ENCODE peak calls at places on chromosomes 5 and 9, in six cellular contexts. M is fibroblast of lung, V is PC-9, A is GM12878, B is mammary epithelial cell, Y is MM.1S. W is an unnamed sample.

GRCh38 chr9:123997665-123998277 is 13.8 kb upstream of the LHX2 start:
- DNase-seq in M (no peak), Y (peak), V (no peak), A (peak), B (peak), W (peak)

GRCh38 chr9:130137870-130138653 is 34.1 kb upstream of the NCS1 start:
- DNase-seq in A (no peak), Y (no peak), B (peak), V (no peak), M (peak), W (peak)

GRCh38 chr5:133200256-133200655 is 148.4 kb downstream of the HSPA4 start:
- DNase-seq in Y (no peak), V (no peak), B (no peak), A (no peak), M (no peak), W (no peak)

GRCh38 chr9:124190761-124191160 is 67.0 kb upstream of the NEK6 start:
- DNase-seq in V (no peak), A (no peak), M (no peak), B (no peak), Y (no peak), W (no peak)

GRCh38 chr5:58133631-58134296 is 326.1 kb downstream of the PLK2 start:
- DNase-seq in B (peak), A (no peak), Y (no peak), M (peak), V (peak), W (no peak)

GRCh38 chr5:172688735-172689572 is 47.9 kb downstream of the NEURL1B start:
- DNase-seq in A (no peak), B (peak), M (no peak), V (peak), Y (no peak), W (no peak)

GRCh38 chr9:99834474-99834873 is 12.8 kb downstream of the NR4A3 start:
- DNase-seq in A (no peak), Y (no peak), B (no peak), V (no peak), M (no peak), W (no peak)

GRCh38 chr5:6962256-6962655 is 249.0 kb downstream of the TENT4A start:
- DNase-seq in M (no peak), Y (no peak), A (no peak), V (no peak), B (no peak), W (no peak)

GRCh38 chr9:25864509-25864908 is 186.3 kb upstream of the TUSC1 start:
- DNase-seq in A (no peak), V (no peak), B (no peak), M (no peak), Y (no peak), W (no peak)

GRCh38 chr5:10876345-10876744 is 115.3 kb upstream of the DAP start:
- DNase-seq in A (no peak), Y (no peak), V (no peak), B (no peak), M (no peak), W (no peak)

GRCh38 chr9:81150016-81150625 is 539.2 kb downstream of the TLE1 start:
- DNase-seq in A (no peak), M (peak), V (no peak), Y (no peak), B (no peak), W (no peak)

GRCh38 chr5:57887851-57888621 is 405.4 kb upstream of the ACTBL2 start:
- DNase-seq in Y (peak), A (no peak), M (peak), B (peak), V (peak), W (no peak)

GRCh38 chr5:53479045-53479655 is 1.3 kb upstream of the FST start:
- DNase-seq in B (no peak), V (no peak), Y (no peak), M (no peak), A (no peak), W (no peak)

GRCh38 chr9:95436416-95436815 is 80.4 kb downstream of the PTCH1 start:
- DNase-seq in A (no peak), V (no peak), B (no peak), M (no peak), Y (no peak), W (no peak)

GRCh38 chr5:73189816-73190451 is 16.9 kb downstream of the TMEM174 start:
- DNase-seq in Y (no peak), A (no peak), B (no peak), V (no peak), M (peak), W (no peak)

GRCh38 chr5:58019614-58020013 is 440.3 kb downstream of the PLK2 start:
- DNase-seq in V (no peak), M (peak), B (no peak), A (no peak), Y (no peak), W (no peak)

GRCh38 chr9:86405926-86406325 is 51.7 kb upstream of the TUT7 start:
- DNase-seq in Y (no peak), B (peak), M (peak), A (no peak), V (peak), W (peak)

GRCh38 chr5:22473865-22474264 is 379.3 kb downstream of the CDH12 start:
- DNase-seq in V (no peak), A (no peak), B (peak), Y (no peak), M (no peak), W (no peak)

GRCh38 chr5:41835625-41836024 is 34.6 kb downstream of the OXCT1 start:
- DNase-seq in M (peak), B (peak), V (no peak), A (no peak), Y (peak), W (no peak)

GRCh38 chr9:71763752-71764332 is 4.5 kb downstream of the CEMIP2 start:
- DNase-seq in M (peak), B (no peak), A (no peak), V (peak), Y (no peak), W (no peak)

GRCh38 chr9:108056805-108057386 is 567.3 kb upstream of the KLF4 start:
- DNase-seq in B (peak), Y (no peak), A (no peak), M (peak), V (peak), W (no peak)

GRCh38 chr5:127887282-127887681 is 184.1 kb downstream of the CCDC192 start:
- DNase-seq in V (no peak), A (no peak), M (peak), Y (no peak), B (peak), W (peak)

GRCh38 chr5:112024769-112025168 is 267.8 kb upstream of the NREP start:
- DNase-seq in Y (no peak), A (no peak), V (no peak), B (no peak), M (no peak), W (no peak)

GRCh38 chr5:39517800-39518199 is 93.0 kb upstream of the DAB2 start:
- DNase-seq in V (no peak), A (no peak), Y (no peak), B (peak), M (peak), W (peak)

GRCh38 chr9:32723801-32724200 is 59.5 kb upstream of the TMEM215 start:
- DNase-seq in V (no peak), M (peak), Y (no peak), A (no peak), B (no peak), W (no peak)

GRCh38 chr9:23644906-23645305 is 181.1 kb downstream of the ELAVL2 start:
- DNase-seq in V (no peak), A (no peak), B (no peak), M (no peak), Y (no peak), W (no peak)

GRCh38 chr9:69265891-69266290 is 59.1 kb upstream of the ENTREP1 start:
- DNase-seq in M (peak), Y (no peak), B (no peak), V (no peak), A (no peak), W (no peak)

GRCh38 chr9:30913331-30913730 is 1471.1 kb upstream of the ACO1 start:
- DNase-seq in Y (no peak), B (no peak), M (no peak), A (no peak), V (no peak), W (no peak)

GRCh38 chr9:99040911-99041582 is 63.9 kb upstream of the TGFBR1 start:
- DNase-seq in M (peak), Y (no peak), A (no peak), B (peak), V (peak), W (no peak)

GRCh38 chr5:2187156-2187555 is 304.4 kb upstream of the IRX4 start:
- DNase-seq in Y (no peak), V (no peak), A (no peak), M (no peak), B (no peak), W (no peak)

GRCh38 chr9:125763373-125763772 is 16.2 kb downstream of the PBX3 start:
- DNase-seq in Y (no peak), V (no peak), B (peak), A (no peak), M (peak), W (peak)

GRCh38 chr9:36118201-36118600 is 18.3 kb upstream of the GLIPR2 start:
- DNase-seq in V (no peak), A (no peak), Y (no peak), M (no peak), B (no peak), W (no peak)

GRCh38 chr9:114216081-114216480 is 60.7 kb downstream of the COL27A1 start:
- DNase-seq in Y (no peak), B (no peak), A (no peak), V (no peak), M (peak), W (no peak)

GRCh38 chr9:137226338-137227056 is 805 bp upstream of the RNF224 start:
- DNase-seq in M (no peak), A (no peak), V (peak), Y (no peak), B (peak), W (no peak)

GRCh38 chr5:142320851-142321560 is 3.8 kb downstream of the SPRY4 start:
- DNase-seq in V (no peak), Y (no peak), A (no peak), M (peak), B (no peak), W (no peak)

GRCh38 chr5:168315991-168316578 is 24.6 kb downstream of the WWC1 start:
- DNase-seq in V (peak), A (no peak), Y (no peak), B (no peak), M (no peak), W (no peak)

GRCh38 chr5:150180241-150181027 is 9.4 kb upstream of the SLC6A7 start:
- DNase-seq in Y (no peak), B (no peak), M (peak), A (no peak), V (no peak), W (no peak)

GRCh38 chr9:124485936-124486335 is 21.3 kb downstream of the NR5A1 start:
- DNase-seq in Y (no peak), B (no peak), V (no peak), A (no peak), M (no peak), W (no peak)

GRCh38 chr5:158856794-158857193 is 242.9 kb downstream of the EBF1 start:
- DNase-seq in M (no peak), V (no peak), A (no peak), Y (no peak), B (no peak), W (no peak)
- H3K4me2 ChIP-seq in M (no peak), V (no peak), A (no peak), Y (no peak), B (no peak), W (no peak)

DNA sequence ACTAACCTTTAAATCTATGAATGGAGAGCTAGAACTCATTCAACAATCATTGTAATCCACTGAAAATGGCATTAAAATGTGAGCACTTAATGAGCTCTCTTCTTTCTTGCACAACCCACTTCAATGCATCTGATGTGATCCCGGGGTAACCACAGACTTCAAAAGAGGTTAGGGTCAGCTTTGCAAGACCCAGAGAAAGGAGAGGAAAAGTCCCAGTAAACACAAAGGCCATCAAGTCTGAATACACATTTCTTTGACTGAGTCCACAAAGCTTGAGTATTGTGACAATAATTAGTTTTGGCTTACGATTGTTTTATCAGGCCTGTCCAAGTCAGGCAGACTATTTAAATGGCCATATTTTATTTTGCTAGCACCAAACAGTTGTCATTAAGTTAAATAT is 148.8 kb upstream of the ZNF608 start:
- DNase-seq in A (no peak), B (no peak), M (no peak), V (no peak), Y (no peak), W (no peak)
- H2AFZ ChIP-seq in A (no peak), B (no peak), M (no peak), V (no peak), Y (no peak), W (no peak)

GRCh38 chr5:43193171-43193951 is 1.3 kb downstream of the NIM1K start:
- DNase-seq in B (peak), A (no peak), M (peak), Y (no peak), V (peak), W (peak)

GRCh38 chr5:43190755-43191603 is 1.0 kb upstream of the NIM1K start:
- DNase-seq in V (no peak), A (no peak), B (no peak), M (peak), Y (no peak), W (no peak)

GRCh38 chr5:43193952-43194321 is 1.9 kb downstream of the NIM1K start:
- DNase-seq in A (no peak), B (no peak), M (no peak), V (no peak), Y (no peak), W (no peak)

GRCh38 chr5:43192558-43193170 is 639 bp downstream of the NIM1K start:
- DNase-seq in V (no peak), Y (no peak), B (peak), A (no peak), M (peak), W (no peak)

DNA sequence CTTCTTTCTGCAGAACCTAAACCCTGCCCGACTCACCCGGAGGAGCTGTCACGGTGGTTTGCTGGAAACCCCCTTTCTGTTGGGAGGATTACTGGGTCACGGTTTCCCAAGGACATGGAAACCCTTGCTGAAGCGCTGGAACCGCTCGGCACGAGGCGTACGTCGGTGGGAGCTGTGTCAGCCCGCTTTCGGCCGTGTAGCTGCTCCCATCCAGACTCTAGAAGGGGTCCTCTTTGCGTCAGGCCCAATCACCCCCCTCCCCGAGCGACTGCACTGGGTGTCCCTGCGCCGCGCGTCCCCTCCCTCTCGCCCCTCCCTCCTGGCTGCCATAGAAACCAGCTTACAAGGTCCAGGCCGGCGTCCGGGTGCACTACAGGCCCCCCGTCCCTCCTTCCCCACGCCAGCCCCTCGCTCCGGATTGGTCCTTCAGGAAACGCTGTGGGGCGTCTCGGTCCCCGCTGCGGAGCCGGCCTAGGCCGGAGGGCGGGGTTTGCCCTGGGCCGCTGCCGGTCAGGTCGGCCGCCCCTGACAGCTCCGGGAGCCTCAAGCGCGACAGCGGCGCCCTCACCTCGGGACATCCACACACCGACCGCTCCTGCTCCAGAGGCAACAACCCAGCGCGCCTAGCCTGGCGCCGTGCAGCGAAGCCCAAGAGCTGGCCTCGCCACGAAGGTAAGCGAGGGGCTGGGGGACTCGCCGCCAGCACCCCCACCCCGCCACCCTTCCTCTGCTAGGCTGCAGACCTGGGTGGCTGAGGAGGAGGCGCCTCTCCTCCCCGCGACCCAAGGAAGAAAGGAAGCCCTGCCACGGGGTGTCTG is at the start of gene NIM1K:
- DNase-seq in M (peak), B (no peak), A (no peak), Y (peak), V (no peak), W (no peak)
- TF ChIP-seq EZH2 in M (no peak), B (no peak), A (no peak), Y (no peak), V (no peak), W (peak)

GRCh38 chr5:170361600-170361999 is 27.6 kb downstream of the KCNMB1 start:
- DNase-seq in M (no peak), A (no peak), B (no peak), Y (no peak), V (no peak), W (no peak)

GRCh38 chr5:170355601-170356098 is 33.5 kb downstream of the KCNMB1 start:
- DNase-seq in B (no peak), A (no peak), M (no peak), Y (no peak), V (no peak), W (no peak)

GRCh38 chr5:170353946-170354345 is 35.2 kb downstream of the KCNMB1 start:
- DNase-seq in A (no peak), Y (no peak), V (no peak), B (no peak), M (no peak), W (no peak)

GRCh38 chr5:170360712-170361501 is 28.3 kb downstream of the KCNMB1 start:
- DNase-seq in A (no peak), M (no peak), Y (no peak), V (no peak), B (no peak), W (no peak)

DNA sequence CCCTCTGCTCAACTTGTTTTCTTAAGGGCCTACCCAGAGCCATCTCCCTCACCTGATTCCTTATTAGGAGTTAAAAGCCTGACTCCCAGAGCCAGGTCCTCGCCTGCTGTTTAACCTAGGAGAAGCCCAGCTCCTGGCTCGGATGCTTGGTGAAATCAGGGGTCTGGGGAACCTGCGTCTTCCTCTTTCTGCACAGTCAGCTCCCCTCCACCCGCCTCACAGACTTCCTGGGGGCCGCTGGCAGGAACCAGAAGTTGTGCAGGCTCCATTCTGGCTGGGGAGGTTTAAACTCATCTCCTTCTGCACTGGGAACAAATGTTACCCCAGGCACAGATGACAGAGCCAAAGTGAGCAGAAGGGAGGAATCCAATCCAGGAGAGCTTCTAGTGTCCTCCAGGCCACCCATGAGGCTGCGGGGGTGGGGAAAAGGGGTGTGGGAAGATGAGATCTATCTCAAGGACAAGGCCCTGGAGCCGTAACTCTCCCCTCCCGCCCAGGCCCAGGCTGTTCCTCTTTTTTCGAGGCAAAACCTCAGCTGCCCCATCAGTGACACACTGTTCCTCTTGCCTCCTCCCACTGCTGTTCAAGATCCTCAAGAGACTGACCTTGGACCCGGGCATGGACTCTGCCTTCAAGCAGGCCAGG is 31.2 kb downstream of the KCNMB1 start:
- DNase-seq in V (no peak), B (no peak), Y (no peak), A (no peak), M (no peak), W (no peak)
- H3K4me2 ChIP-seq in V (no peak), B (no peak), Y (no peak), A (no peak), M (no peak), W (no peak)

GRCh38 chr9:112970939-112971338 is 41.1 kb downstream of the ZNF883 start:
- DNase-seq in B (no peak), A (no peak), V (no peak), Y (no peak), M (no peak), W (no peak)

GRCh38 chr9:112971415-112971814 is 40.6 kb downstream of the ZNF883 start:
- DNase-seq in A (no peak), V (no peak), M (no peak), B (peak), Y (no peak), W (no peak)

GRCh38 chr9:112969730-112970129 is 42.3 kb downstream of the ZNF883 start:
- DNase-seq in V (no peak), A (no peak), Y (no peak), M (peak), B (no peak), W (no peak)
- H2AFZ ChIP-seq in V (no peak), A (no peak), Y (no peak), M (no peak), B (no peak), W (no peak)

GRCh38 chr5:55226934-55227737 is at the start of gene MCIDAS:
- DNase-seq in M (peak), B (peak), A (no peak), Y (peak), V (peak), W (no peak)
- TF ChIP-seq EZH2 in M (peak), B (no peak), A (no peak), Y (no peak), V (no peak), W (no peak)

DNA sequence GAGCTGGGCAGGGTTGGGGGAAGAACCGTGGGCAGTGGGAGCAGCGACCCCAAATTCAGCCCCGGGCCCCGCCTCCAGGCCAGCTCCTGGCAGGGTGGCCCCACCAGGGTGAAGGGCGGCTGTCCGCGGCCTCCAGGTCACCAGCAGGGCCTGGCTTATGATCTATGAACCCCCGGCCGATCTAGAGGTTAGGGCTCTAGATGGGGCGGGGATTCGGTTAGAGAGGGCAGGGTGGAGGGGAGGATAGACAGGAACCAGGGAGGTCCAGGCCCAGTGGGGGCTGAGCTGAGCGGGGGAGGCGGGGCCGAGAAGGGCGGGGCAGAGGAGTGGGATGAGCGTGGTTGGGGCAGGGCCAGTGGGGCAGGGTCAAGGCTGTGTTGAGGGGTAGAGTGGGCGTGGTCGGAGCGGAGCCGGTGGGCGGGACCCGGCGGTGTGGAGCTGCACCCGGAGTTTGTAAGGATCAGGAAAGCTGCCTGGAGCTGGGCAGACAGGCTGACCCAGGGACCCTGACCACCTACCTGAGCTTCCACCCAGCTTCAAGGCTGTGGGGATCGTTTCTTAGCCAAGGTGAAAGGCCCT is 29.3 kb upstream of the OBP2B start:
- DNase-seq in Y (no peak), V (no peak), M (peak), B (no peak), A (no peak), W (no peak)
- H3K4me2 ChIP-seq in Y (no peak), V (no peak), M (peak), B (no peak), A (no peak), W (peak)

W was measured in keratinocyte.